ENCODE peak calls at places on chromosomes 5 and 9, in four cellular contexts. K, C, Y and N are unnamed samples.
A peak's percentile ranks its signal among the peaks of the same experiment; 100 is the strongest.

GRCh38 chr5:57453728-57454127 is 28.9 kb downstream of the ACTBL2 start:
- DNase-seq in C (no peak), Y (no peak), K (no peak), N (no peak)

GRCh38 chr9:17627641-17628040 is 48.8 kb downstream of the SH3GL2 start:
- DNase-seq in C (no peak), Y (no peak), K (no peak), N (no peak)

GRCh38 chr5:57412010-57412409 is 70.6 kb downstream of the ACTBL2 start:
- DNase-seq in K (peak; percentile 64), Y (no peak), C (no peak), N (no peak)

GRCh38 chr5:61532983-61533382 is 200.9 kb downstream of the ZSWIM6 start:
- DNase-seq in C (no peak), Y (no peak), K (no peak), N (no peak)

GRCh38 chr9:86545085-86545484 is 190.9 kb upstream of the TUT7 start:
- DNase-seq in Y (no peak), K (no peak), C (no peak), N (no peak)

GRCh38 chr9:129342591-129342990 is 164.5 kb upstream of the IER5L start:
- DNase-seq in K (no peak), C (no peak), Y (no peak), N (no peak)

GRCh38 chr9:90046317-90046861 is 441.6 kb downstream of the GADD45G start:
- DNase-seq in K (no peak), Y (no peak), C (no peak), N (no peak)

GRCh38 chr9:129694265-129694664 is 28.8 kb downstream of the PRRX2 start:
- DNase-seq in Y (no peak), C (no peak), K (no peak), N (no peak)

GRCh38 chr5:168532471-168532870 is 3.4 kb downstream of the FBLL1 start:
- DNase-seq in Y (no peak), K (no peak), C (no peak), N (no peak)

GRCh38 chr5:149442563-149443182 is 63.6 kb upstream of the IL17B start:
- DNase-seq in K (peak; percentile 76), C (peak; percentile 82), Y (peak; percentile 30), N (peak; percentile 67)

GRCh38 chr5:88683506-88684135 is 199.4 kb downstream of the MEF2C start:
- DNase-seq in Y (peak; percentile 78), K (no peak), C (no peak), N (no peak)

GRCh38 chr5:78534148-78535009 is 114.2 kb downstream of the LHFPL2 start:
- DNase-seq in C (no peak), Y (no peak), K (peak; percentile 90), N (no peak)

GRCh38 chr5:113806823-113807222 is 293.3 kb downstream of the YTHDC2 start:
- DNase-seq in C (no peak), K (no peak), Y (no peak), N (peak; percentile 48)

GRCh38 chr5:1877434-1878049 is 5.2 kb downstream of the IRX4 start:
- DNase-seq in Y (no peak), C (no peak), K (no peak), N (no peak)

GRCh38 chr5:1880377-1881272 is 2.1 kb downstream of the IRX4 start:
- DNase-seq in Y (no peak), C (no peak), K (no peak), N (no peak)

GRCh38 chr5:1878050-1878849 is 4.5 kb downstream of the IRX4 start:
- DNase-seq in Y (no peak), K (no peak), C (no peak), N (no peak)

GRCh38 chr5:1881273-1881586 is 1.5 kb downstream of the IRX4 start:
- DNase-seq in C (no peak), K (no peak), Y (no peak), N (no peak)

GRCh38 chr5:1879292-1880263 is 3.1 kb downstream of the IRX4 start:
- DNase-seq in K (no peak), C (no peak), Y (no peak), N (no peak)
- H3K27ac ChIP-seq in K (no peak overlapping the region), C (no peak overlapping the region), Y (no peak overlapping the region), N (no peak overlapping the region)

GRCh38 chr5:32598997-32599549 is 13.7 kb downstream of the SUB1 start:
- DNase-seq in C (no peak), K (no peak), Y (no peak), N (no peak)

GRCh38 chr5:32600057-32600622 is 14.8 kb downstream of the SUB1 start:
- DNase-seq in Y (no peak), K (peak; percentile 53), C (no peak), N (no peak)

GRCh38 chr5:32604800-32605765 is 19.7 kb downstream of the SUB1 start:
- DNase-seq in C (no peak), Y (no peak), K (no peak), N (no peak)

GRCh38 chr5:32598270-32598937 is 13.0 kb downstream of the SUB1 start:
- DNase-seq in Y (no peak), C (no peak), K (no peak), N (no peak)

DNA sequence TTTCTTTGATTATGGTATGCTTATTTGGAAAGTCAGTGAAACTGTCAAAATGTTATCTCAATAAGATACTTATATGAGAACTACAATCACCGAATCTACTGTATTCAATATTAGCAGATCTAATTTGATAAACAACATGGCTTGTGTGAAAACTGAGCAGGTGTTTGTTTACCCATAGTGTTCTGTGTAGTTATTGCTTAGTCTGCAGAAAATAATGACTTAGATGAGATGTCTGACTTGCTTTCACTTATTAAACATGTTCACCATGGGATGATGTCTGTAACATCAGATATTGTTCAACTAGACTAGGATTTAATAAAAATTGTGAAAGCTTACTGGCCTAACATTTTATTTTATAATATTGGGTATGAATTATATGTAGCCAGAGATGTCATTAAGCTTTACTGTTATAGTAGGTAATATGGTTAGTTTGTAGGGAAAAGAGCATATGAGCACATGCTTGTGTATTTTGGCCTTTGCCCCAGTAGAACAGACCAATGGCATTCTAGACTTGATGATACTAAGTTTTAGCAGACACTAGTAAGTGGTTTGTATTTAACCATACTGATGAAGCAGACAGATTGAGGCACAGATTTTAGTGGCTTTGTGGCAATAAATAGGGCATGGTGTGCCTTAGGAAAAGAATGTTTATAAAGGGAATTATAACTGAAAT is 16.4 kb downstream of the SUB1 start:
- DNase-seq in K (no peak), Y (no peak), C (no peak), N (no peak)
- H3K27ac ChIP-seq in K (no peak overlapping the region), Y (no peak overlapping the region), C (no peak overlapping the region), N (no peak overlapping the region)

DNA sequence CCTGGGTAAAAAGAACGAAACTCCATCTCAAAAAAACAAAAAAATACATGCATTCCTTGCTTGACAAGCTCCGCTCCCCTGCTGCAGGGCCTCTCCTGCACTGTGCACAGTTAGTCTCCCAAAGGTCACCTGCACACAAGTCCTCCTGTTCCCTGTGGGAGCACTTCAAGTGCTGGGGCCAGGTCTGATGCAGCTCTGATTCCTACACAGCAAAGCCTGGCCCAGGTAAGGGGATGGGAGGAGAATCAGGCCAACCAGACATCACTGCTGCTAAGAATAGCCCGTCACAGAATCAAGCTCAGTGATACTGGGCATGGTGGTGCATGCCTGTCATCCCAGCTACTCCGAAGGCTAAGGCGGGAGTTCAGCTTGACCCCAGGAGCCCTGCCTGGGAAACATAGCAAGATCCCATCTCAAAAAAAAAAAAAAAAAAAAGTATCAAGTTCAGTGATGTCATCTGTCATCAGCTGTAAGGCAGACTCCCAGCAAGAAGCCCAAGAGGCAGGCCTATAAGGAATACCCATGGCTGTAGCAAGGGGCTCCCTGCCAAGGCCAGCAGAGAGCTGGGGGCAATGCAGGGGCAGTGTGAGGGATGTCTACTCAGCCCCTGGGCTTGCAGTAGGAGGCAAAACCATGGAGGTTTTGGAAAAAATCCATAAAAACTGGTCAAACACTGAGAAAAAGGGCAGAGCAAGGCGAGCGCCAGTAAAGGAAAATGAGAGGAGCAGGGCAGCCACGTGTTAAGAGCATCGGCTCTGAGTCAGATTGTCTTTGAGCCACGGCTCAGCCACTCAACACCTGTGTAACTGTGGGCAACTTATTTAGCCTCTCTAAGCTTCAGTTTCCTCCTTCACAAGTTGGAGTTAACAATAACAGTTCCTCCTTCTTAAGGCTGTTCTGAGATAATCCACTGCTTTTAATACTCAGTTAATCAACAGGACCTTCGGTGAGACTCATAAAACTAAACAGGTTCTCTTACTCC is 3.2 kb downstream of the TPM2 start:
- DNase-seq in K (no peak), Y (no peak), C (no peak), N (no peak)
- H3K27ac ChIP-seq in K (no peak overlapping the region), Y (no peak overlapping the region), C (no peak overlapping the region), N (no peak overlapping the region)

GRCh38 chr9:123346826-123347225 is 9.2 kb upstream of the CRB2 start:
- DNase-seq in Y (no peak), C (no peak), K (no peak), N (no peak)
- H3K27ac ChIP-seq in Y (no peak overlapping the region), C (no peak overlapping the region), K (no peak overlapping the region), N (no peak overlapping the region)

DNA sequence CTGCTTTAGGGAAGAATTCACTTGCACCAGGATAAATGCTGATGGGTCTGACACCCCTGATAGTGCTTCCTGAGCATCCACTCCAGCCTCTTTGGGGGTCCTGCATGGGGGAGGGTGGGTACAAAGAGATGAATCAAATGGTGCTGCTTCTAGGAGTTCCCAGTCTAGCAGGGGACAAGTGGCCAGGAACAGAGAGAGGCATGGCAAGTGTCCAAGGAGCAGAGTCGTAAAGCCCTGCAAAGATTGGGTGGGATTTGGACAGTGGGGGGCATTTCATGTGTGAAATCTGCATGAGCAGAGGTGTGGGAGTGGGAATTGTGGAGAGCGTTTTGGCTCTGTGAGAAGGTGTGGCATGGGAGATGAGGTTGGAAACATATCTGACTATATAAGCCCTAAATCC is 141.0 kb upstream of the ALDH1B1 start:
- DNase-seq in C (no peak), Y (no peak), K (no peak), N (no peak)
- H3K27ac ChIP-seq in C (no peak overlapping the region), Y (no peak overlapping the region), K (no peak overlapping the region), N (no peak overlapping the region)

GRCh38 chr9:78865757-78866156 is 568.8 kb downstream of the PSAT1 start:
- DNase-seq in C (no peak), Y (no peak), K (no peak), N (no peak)
- H3K27ac ChIP-seq in C (no peak overlapping the region), Y (no peak overlapping the region), K (peak overlapping the region; percentile 75), N (no peak overlapping the region)